ENCODE peak calls at places on chromosomes 12 and 14, in six cellular contexts. Y is esophagus squamous epithelium, N is A673, B is upper lobe of right lung, Q is lower lobe of right lung, G is MM.1S. P is an unnamed sample.

GRCh38 chr12:125038976-125039625 is 26.1 kb upstream of the AACS start:
- DNase-seq in Y (no peak), N (no peak), B (no peak), Q (no peak), G (no peak), P (no peak)

GRCh38 chr12:32881702-32882101 is 14.9 kb downstream of the PKP2 start:
- DNase-seq in Y (no peak), N (no peak), B (no peak), Q (no peak), G (no peak), P (no peak)

GRCh38 chr14:64035143-64035542 is 182.3 kb downstream of the SYNE2 start:
- DNase-seq in Y (no peak), N (peak), B (no peak), Q (no peak), G (no peak), P (no peak)

GRCh38 chr14:104586832-104587620 is 7.5 kb downstream of the C14orf180 start:
- DNase-seq in Y (no peak), N (no peak), B (no peak), Q (no peak), G (no peak), P (no peak)

GRCh38 chr12:19894049-19894448 is 454.8 kb downstream of the AEBP2 start:
- DNase-seq in Y (no peak), N (peak), B (no peak), Q (no peak), G (peak), P (no peak)

GRCh38 chr14:68255697-68256178 is 436.2 kb downstream of the RAD51B start:
- DNase-seq in Y (no peak), N (no peak), B (no peak), Q (no peak), G (no peak), P (no peak)

GRCh38 chr12:23781118-23781517 is 168.4 kb downstream of the SOX5 start:
- DNase-seq in Y (no peak), N (no peak), B (no peak), Q (no peak), G (no peak), P (no peak)

GRCh38 chr12:1572731-1573130 is 21.6 kb downstream of the FBXL14 start:
- DNase-seq in Y (no peak), N (no peak), B (no peak), Q (no peak), G (no peak), P (no peak)

GRCh38 chr14:23551266-23552028 is at the start of gene ZFHX2:
- DNase-seq in Y (no peak), N (peak), B (peak), Q (peak), G (peak), P (peak)

GRCh38 chr14:66315548-66315947 is 170.6 kb upstream of the CCDC196 start:
- DNase-seq in Y (no peak), N (no peak), B (no peak), Q (no peak), G (no peak), P (no peak)

GRCh38 chr12:115249878-115250277 is 565.9 kb upstream of the TBX3 start:
- DNase-seq in Y (no peak), N (no peak), B (no peak), Q (no peak), G (no peak), P (no peak)

GRCh38 chr14:98965061-98965460 is 306.9 kb downstream of the BCL11B start:
- DNase-seq in Y (no peak), N (no peak), B (no peak), Q (no peak), G (no peak), P (no peak)

GRCh38 chr14:68794856-68795601 is 2.2 kb upstream of the ZFP36L1 start:
- DNase-seq in Y (no peak), N (peak), B (peak), Q (no peak), G (peak), P (no peak)

GRCh38 chr12:58639323-58639934 is 280.9 kb downstream of the LRIG3 start:
- DNase-seq in Y (no peak), N (peak), B (no peak), Q (no peak), G (no peak), P (peak)

GRCh38 chr14:60189923-60190840 is 25.0 kb upstream of the DHRS7 start:
- DNase-seq in Y (no peak), N (no peak), B (no peak), Q (no peak), G (no peak), P (no peak)

GRCh38 chr14:83873626-83874025 is 1656.3 kb upstream of the FLRT2 start:
- DNase-seq in Y (no peak), N (no peak), B (no peak), Q (no peak), G (no peak), P (no peak)

GRCh38 chr14:61940669-61941420 is 178.6 kb downstream of the SNAPC1 start:
- DNase-seq in Y (no peak), N (no peak), B (no peak), Q (no peak), G (no peak), P (no peak)

GRCh38 chr12:58919271-58920101 is 818 bp downstream of the LRIG3 start:
- DNase-seq in Y (no peak), N (peak), B (peak), Q (peak), G (peak), P (peak)

GRCh38 chr14:93764211-93764659 is 24.1 kb downstream of the PRIMA1 start:
- DNase-seq in Y (no peak), N (no peak), B (no peak), Q (no peak), G (no peak), P (peak)

GRCh38 chr12:58544281-58544680 is 376.0 kb downstream of the LRIG3 start:
- DNase-seq in Y (no peak), N (no peak), B (no peak), Q (no peak), G (no peak), P (no peak)

GRCh38 chr14:80434574-80435321 is 223.4 kb upstream of the DIO2 start:
- DNase-seq in Y (no peak), N (no peak), B (no peak), Q (no peak), G (no peak), P (no peak)

GRCh38 chr14:66082009-66082408 is 404.2 kb upstream of the CCDC196 start:
- DNase-seq in Y (no peak), N (no peak), B (no peak), Q (no peak), G (no peak), P (no peak)

GRCh38 chr14:105858676-105859025 is 332.3 kb downstream of the TMEM121 start:
- DNase-seq in Y (no peak), N (no peak), B (peak), Q (peak), G (peak), P (peak)

GRCh38 chr12:94560416-94561221 is 89.7 kb downstream of the TMCC3 start:
- DNase-seq in Y (no peak), N (peak), B (no peak), Q (no peak), G (peak), P (no peak)

GRCh38 chr14:33791971-33792370 is 158.9 kb downstream of the EGLN3 start:
- DNase-seq in Y (no peak), N (no peak), B (no peak), Q (no peak), G (no peak), P (no peak)

GRCh38 chr12:127657036-127657435 is 609.9 kb upstream of the TMEM132C start:
- DNase-seq in Y (no peak), N (no peak), B (no peak), Q (no peak), G (no peak), P (no peak)

GRCh38 chr12:121224591-121224990 is 14.7 kb downstream of the P2RX4 start:
- DNase-seq in Y (no peak), N (no peak), B (no peak), Q (no peak), G (no peak), P (no peak)

GRCh38 chr12:98983647-98984046 is 338.6 kb downstream of the APAF1 start:
- DNase-seq in Y (no peak), N (no peak), B (no peak), Q (no peak), G (no peak), P (no peak)

GRCh38 chr12:122427403-122427802 is 4.9 kb upstream of the CLIP1 start:
- DNase-seq in Y (no peak), N (no peak), B (no peak), Q (no peak), G (no peak), P (no peak)

GRCh38 chr14:34051966-34052657 is 101.2 kb upstream of the EGLN3 start:
- DNase-seq in Y (no peak), N (no peak), B (no peak), Q (no peak), G (peak), P (no peak)

GRCh38 chr12:25388216-25388615 is 137.5 kb upstream of the KRAS start:
- DNase-seq in Y (no peak), N (no peak), B (no peak), Q (no peak), G (no peak), P (no peak)

GRCh38 chr14:96639550-96639949 is 137.4 kb downstream of the PAPOLA start:
- DNase-seq in Y (no peak), N (no peak), B (no peak), Q (no peak), G (no peak), P (no peak)

GRCh38 chr12:112097641-112098040 is 10.9 kb downstream of the NAA25 start:
- DNase-seq in Y (no peak), N (no peak), B (peak), Q (no peak), G (no peak), P (no peak)

GRCh38 chr12:65923228-65923627 is 98.9 kb downstream of the HMGA2 start:
- DNase-seq in Y (no peak), N (no peak), B (no peak), Q (no peak), G (no peak), P (no peak)

GRCh38 chr12:76277480-76277879 is 70.7 kb downstream of the BBS10 start:
- DNase-seq in Y (no peak), N (no peak), B (no peak), Q (no peak), G (no peak), P (no peak)

GRCh38 chr12:130486146-130486435 is 148.4 kb downstream of the PIWIL1 start:
- DNase-seq in Y (no peak), N (no peak), B (no peak), Q (no peak), G (no peak), P (no peak)

GRCh38 chr14:100224229-100224628 is 14.7 kb upstream of the YY1 start:
- DNase-seq in Y (no peak), N (no peak), B (no peak), Q (no peak), G (no peak), P (no peak)

GRCh38 chr12:84661732-84662326 is 250.8 kb downstream of the SLC6A15 start:
- DNase-seq in Y (no peak), N (no peak), B (no peak), Q (no peak), G (no peak), P (no peak)

GRCh38 chr12:93151079-93151759 is 222.1 kb upstream of the EEA1 start:
- DNase-seq in Y (no peak), N (no peak), B (no peak), Q (no peak), G (no peak), P (no peak)

GRCh38 chr14:32078030-32078793 is 1.1 kb downstream of the ARHGAP5 start:
- DNase-seq in Y (no peak), N (no peak), B (peak), Q (peak), G (peak), P (peak)

GRCh38 chr14:32078794-32079663 is 1.9 kb downstream of the ARHGAP5 start:
- DNase-seq in Y (no peak), N (no peak), B (no peak), Q (no peak), G (no peak), P (no peak)

GRCh38 chr14:32081901-32082300 is 4.8 kb downstream of the ARHGAP5 start:
- DNase-seq in Y (no peak), N (no peak), B (no peak), Q (no peak), G (no peak), P (no peak)

GRCh38 chr14:32077081-32078029 is at the start of gene ARHGAP5:
- DNase-seq in Y (no peak), N (peak), B (no peak), Q (no peak), G (peak), P (no peak)

GRCh38 chr14:32080001-32080510 is 3.0 kb downstream of the ARHGAP5 start:
- DNase-seq in Y (no peak), N (no peak), B (no peak), Q (no peak), G (no peak), P (no peak)
- H3K27ac ChIP-seq in Y (no peak), N (no peak), B (no peak), Q (no peak), G (no peak), P (no peak)

GRCh38 chr12:110344657-110345056 is 58.9 kb downstream of the ANAPC7 start:
- DNase-seq in Y (no peak), N (no peak), B (no peak), Q (no peak), G (no peak), P (no peak)
- TF ChIP-seq CTCF in Y (no peak), N (no peak), B (no peak), Q (no peak), G (no peak), P (no peak)

DNA sequence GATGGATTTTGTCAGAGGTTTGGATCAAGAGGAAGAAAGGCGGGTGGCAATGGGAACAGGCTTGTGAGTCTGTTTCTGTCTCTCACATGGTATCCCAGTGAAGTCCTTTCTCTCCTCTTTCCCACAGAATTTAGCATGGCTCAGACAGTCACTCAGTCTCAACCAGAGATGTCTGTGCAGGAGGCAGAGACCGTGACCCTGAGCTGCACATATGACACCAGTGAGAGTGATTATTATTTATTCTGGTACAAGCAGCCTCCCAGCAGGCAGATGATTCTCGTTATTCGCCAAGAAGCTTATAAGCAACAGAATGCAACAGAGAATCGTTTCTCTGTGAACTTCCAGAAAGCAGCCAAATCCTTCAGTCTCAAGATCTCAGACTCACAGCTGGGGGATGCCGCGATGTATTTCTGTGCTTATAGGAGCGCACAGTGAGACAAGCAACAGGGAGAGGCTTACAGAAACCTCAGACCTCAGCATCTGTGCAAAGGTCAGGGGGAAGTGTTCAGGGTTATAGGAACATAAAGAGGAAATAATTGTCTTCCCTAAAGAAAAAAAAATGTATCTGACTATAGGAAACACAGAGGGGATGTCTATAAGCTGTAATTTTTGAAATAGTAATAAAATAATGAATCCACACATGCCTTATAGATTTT is 307.6 kb downstream of the DAD1 start:
- DNase-seq in Y (no peak), N (no peak), B (no peak), Q (no peak), G (no peak), P (no peak)
- H3K4me3 ChIP-seq in Y (no peak), N (no peak), B (no peak), Q (no peak), G (no peak), P (no peak)

GRCh38 chr12:132606927-132607326 is 3.5 kb downstream of the LRCOL1 start:
- DNase-seq in Y (no peak), N (no peak), B (no peak), Q (no peak), G (no peak), P (no peak)
- H3K27ac ChIP-seq in Y (no peak), N (no peak), B (no peak), Q (no peak), G (no peak), P (no peak)

DNA sequence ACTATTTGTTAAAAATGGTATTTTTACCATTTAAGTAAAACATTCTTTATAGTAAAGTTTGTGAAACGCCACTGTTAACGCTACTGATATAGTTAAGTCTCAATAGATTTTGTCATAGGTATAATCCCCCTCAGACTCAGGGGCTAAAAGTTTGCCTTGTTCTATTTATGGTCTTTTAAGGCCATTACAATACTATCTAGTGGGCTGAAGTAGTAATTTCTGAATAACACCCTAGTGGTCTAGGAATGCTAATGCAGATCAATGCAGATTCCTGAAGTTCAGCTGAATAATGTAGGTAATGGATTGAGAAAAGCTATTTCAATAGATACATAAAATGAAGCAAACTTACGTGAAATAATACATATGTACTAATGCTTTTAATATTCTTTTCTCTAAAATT is 989.3 kb upstream of the NOVA1 start:
- DNase-seq in Y (no peak), N (no peak), B (no peak), Q (no peak), G (no peak), P (no peak)
- TF ChIP-seq CTCF in Y (no peak), N (peak), B (no peak), Q (no peak), G (no peak), P (no peak)

DNA sequence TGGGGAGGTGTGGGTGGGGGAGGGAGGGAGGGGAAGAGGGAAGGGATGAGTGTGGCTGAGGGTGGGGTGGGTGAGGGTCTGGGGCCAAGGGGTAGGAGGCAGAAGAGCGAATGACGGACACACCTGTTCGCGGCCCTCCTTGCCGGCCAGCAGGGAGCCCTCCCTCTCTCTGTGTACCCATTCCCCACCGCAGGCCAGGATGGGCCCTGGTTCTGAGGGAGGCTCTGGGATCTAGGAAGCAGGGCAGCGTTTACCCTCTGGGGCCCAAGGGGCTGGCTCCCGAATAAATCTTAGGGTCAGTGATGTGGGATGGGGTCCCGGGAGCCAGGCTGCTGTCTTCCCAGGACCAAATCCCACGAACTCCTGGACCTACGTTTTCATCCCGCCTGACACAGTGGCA is 46.0 kb upstream of the ESRRB start:
- DNase-seq in Y (no peak), N (no peak), B (peak), Q (no peak), G (no peak), P (no peak)
- H3K4me3 ChIP-seq in Y (no peak), N (no peak), B (no peak), Q (no peak), G (no peak), P (no peak)